ENCODE peak calls at places on chromosomes 16 and 17, in four cellular contexts. One of them, this sample, is unnamed.

GRCh38 chr17:57004944-57005579 is 27.1 kb downstream of the SCPEP1 start:
- DNase-seq in body of pancreas: no peak
- DNase-seq in pancreas: peak; percentile 18
- DNase-seq in Panc1: no peak
- DNase-seq in this sample: no peak

GRCh38 chr17:57442914-57443571 is 186.7 kb downstream of the MSI2 start:
- DNase-seq in body of pancreas: no peak
- DNase-seq in pancreas: no peak
- DNase-seq in Panc1: no peak
- DNase-seq in this sample: no peak

GRCh38 chr17:909642-910323 is 69.8 kb downstream of the NXN start:
- DNase-seq in pancreas: no peak
- DNase-seq in body of pancreas: no peak
- DNase-seq in Panc1: no peak
- DNase-seq in this sample: no peak

GRCh38 chr17:29617125-29617480 is 5.6 kb downstream of the CORO6 start:
- DNase-seq in Panc1: no peak
- DNase-seq in body of pancreas: peak; percentile 69
- DNase-seq in pancreas: peak; percentile 71
- DNase-seq in this sample: no peak

GRCh38 chr17:33436321-33436720 is 143.2 kb upstream of the ASIC2 start:
- DNase-seq in Panc1: no peak
- DNase-seq in pancreas: no peak
- DNase-seq in body of pancreas: no peak
- DNase-seq in this sample: no peak

GRCh38 chr16:17589898-17590297 is 119.1 kb upstream of the XYLT1 start:
- DNase-seq in Panc1: no peak
- DNase-seq in body of pancreas: no peak
- DNase-seq in pancreas: no peak
- DNase-seq in this sample: no peak

GRCh38 chr17:4485676-4486646 is 12.7 kb upstream of the SPNS2 start:
- DNase-seq in Panc1: no peak
- DNase-seq in pancreas: no peak
- DNase-seq in body of pancreas: no peak
- DNase-seq in this sample: no peak

GRCh38 chr16:68131813-68132706 is 46.9 kb downstream of the NFATC3 start:
- DNase-seq in pancreas: no peak
- DNase-seq in Panc1: no peak
- DNase-seq in body of pancreas: no peak
- DNase-seq in this sample: no peak

GRCh38 chr17:17900615-17901520 is 64.1 kb upstream of the SREBF1 start:
- DNase-seq in body of pancreas: peak; percentile 81
- DNase-seq in pancreas: peak; percentile 74
- DNase-seq in Panc1: no peak
- DNase-seq in this sample: peak; percentile 88

GRCh38 chr16:68113765-68114240 is 28.6 kb downstream of the NFATC3 start:
- DNase-seq in Panc1: no peak
- DNase-seq in body of pancreas: no peak
- DNase-seq in pancreas: no peak
- DNase-seq in this sample: no peak

GRCh38 chr16:2486645-2487516 is 12.0 kb downstream of the TBC1D24 start:
- DNase-seq in pancreas: peak; percentile 60
- DNase-seq in body of pancreas: peak; percentile 72
- DNase-seq in Panc1: no peak
- DNase-seq in this sample: no peak

GRCh38 chr17:82740906-82741759 is 5.7 kb downstream of the FN3K start:
- DNase-seq in Panc1: no peak
- DNase-seq in body of pancreas: no peak
- DNase-seq in pancreas: no peak
- DNase-seq in this sample: no peak

GRCh38 chr17:21193031-21193430 is 20.9 kb downstream of the TMEM11 start:
- DNase-seq in body of pancreas: no peak
- DNase-seq in pancreas: no peak
- DNase-seq in Panc1: no peak
- DNase-seq in this sample: no peak

GRCh38 chr17:39581071-39581831 is 26.5 kb downstream of the NEUROD2 start:
- DNase-seq in body of pancreas: no peak
- DNase-seq in Panc1: no peak
- DNase-seq in pancreas: no peak
- DNase-seq in this sample: no peak

GRCh38 chr16:81779540-81780320 is 639 bp downstream of the PLCG2 start:
- DNase-seq in body of pancreas: peak; percentile 27
- DNase-seq in pancreas: peak; percentile 26
- DNase-seq in Panc1: no peak
- DNase-seq in this sample: peak; percentile 27

GRCh38 chr16:49213594-49213993 is 68.0 kb downstream of the CBLN1 start:
- DNase-seq in Panc1: no peak
- DNase-seq in pancreas: no peak
- DNase-seq in body of pancreas: no peak
- DNase-seq in this sample: no peak

GRCh38 chr16:55136356-55136755 is 187.6 kb upstream of the IRX6 start:
- DNase-seq in pancreas: no peak
- DNase-seq in Panc1: no peak
- DNase-seq in body of pancreas: no peak
- DNase-seq in this sample: no peak

GRCh38 chr17:18377437-18378204 is at the start of gene EVPLL:
- DNase-seq in body of pancreas: no peak
- DNase-seq in pancreas: no peak
- DNase-seq in Panc1: no peak
- DNase-seq in this sample: peak; percentile 72

GRCh38 chr17:72699566-72699965 is 392.9 kb downstream of the SLC39A11 start:
- DNase-seq in Panc1: no peak
- DNase-seq in pancreas: no peak
- DNase-seq in body of pancreas: no peak
- DNase-seq in this sample: no peak

GRCh38 chr17:42670199-42670924 is 6.4 kb downstream of the PLEKHH3 start:
- DNase-seq in body of pancreas: no peak
- DNase-seq in Panc1: no peak
- DNase-seq in pancreas: peak; percentile 41
- DNase-seq in this sample: no peak

GRCh38 chr16:84308120-84308519 is 13.4 kb downstream of the WFDC1 start:
- DNase-seq in body of pancreas: peak; percentile 24
- DNase-seq in Panc1: no peak
- DNase-seq in pancreas: no peak
- DNase-seq in this sample: peak; percentile 58

GRCh38 chr17:76707985-76708807 is 2.6 kb downstream of the MXRA7 start:
- DNase-seq in Panc1: no peak
- DNase-seq in pancreas: no peak
- DNase-seq in body of pancreas: no peak
- DNase-seq in this sample: peak; percentile 51

GRCh38 chr17:19331134-19331533 is 31.4 kb downstream of the B9D1 start:
- DNase-seq in body of pancreas: no peak
- DNase-seq in Panc1: no peak
- DNase-seq in pancreas: no peak
- DNase-seq in this sample: no peak

GRCh38 chr16:79563919-79564318 is 36.6 kb downstream of the MAF start:
- DNase-seq in pancreas: no peak
- DNase-seq in body of pancreas: no peak
- DNase-seq in Panc1: no peak
- DNase-seq in this sample: no peak

GRCh38 chr17:29941334-29941733 is at the start of gene EFCAB5:
- DNase-seq in Panc1: no peak
- DNase-seq in body of pancreas: no peak
- DNase-seq in pancreas: no peak
- DNase-seq in this sample: no peak

GRCh38 chr16:81996664-81997529 is 14.4 kb downstream of the SDR42E1 start:
- DNase-seq in pancreas: no peak
- DNase-seq in Panc1: no peak
- DNase-seq in body of pancreas: no peak
- DNase-seq in this sample: no peak

GRCh38 chr17:55763856-55764255 is 13.0 kb downstream of the PCTP start:
- DNase-seq in Panc1: no peak
- DNase-seq in pancreas: no peak
- DNase-seq in body of pancreas: no peak
- DNase-seq in this sample: no peak

GRCh38 chr16:46629331-46629843 is 8.2 kb upstream of the SHCBP1 start:
- DNase-seq in Panc1: no peak
- DNase-seq in body of pancreas: no peak
- DNase-seq in pancreas: no peak
- DNase-seq in this sample: no peak

GRCh38 chr17:30819941-30820705 is 4.4 kb downstream of the CRLF3 start:
- DNase-seq in body of pancreas: no peak
- DNase-seq in Panc1: no peak
- DNase-seq in pancreas: no peak
- DNase-seq in this sample: no peak

GRCh38 chr17:77869041-77869595 is 89.4 kb upstream of the TNRC6C start:
- DNase-seq in Panc1: no peak
- DNase-seq in body of pancreas: no peak
- DNase-seq in pancreas: no peak
- DNase-seq in this sample: no peak
- H3K27ac ChIP-seq in Panc1: no peak overlapping the region
- H3K27ac ChIP-seq in body of pancreas: no peak overlapping the region
- H3K27ac ChIP-seq in pancreas: no peak overlapping the region
- H3K27ac ChIP-seq in this sample: no peak overlapping the region

GRCh38 chr17:61392679-61393078 is 7.0 kb upstream of the TBX2 start:
- DNase-seq in Panc1: no peak
- DNase-seq in body of pancreas: no peak
- DNase-seq in pancreas: no peak
- DNase-seq in this sample: no peak

GRCh38 chr17:61391595-61392291 is 7.9 kb upstream of the TBX2 start:
- DNase-seq in Panc1: no peak
- DNase-seq in body of pancreas: no peak
- DNase-seq in pancreas: no peak
- DNase-seq in this sample: no peak

GRCh38 chr17:61393904-61394629 is 5.6 kb upstream of the TBX2 start:
- DNase-seq in body of pancreas: no peak
- DNase-seq in pancreas: no peak
- DNase-seq in Panc1: no peak
- DNase-seq in this sample: peak; percentile 51

GRCh38 chr17:61394630-61395408 is 4.8 kb upstream of the TBX2 start:
- DNase-seq in Panc1: no peak
- DNase-seq in pancreas: no peak
- DNase-seq in body of pancreas: no peak
- DNase-seq in this sample: no peak

DNA sequence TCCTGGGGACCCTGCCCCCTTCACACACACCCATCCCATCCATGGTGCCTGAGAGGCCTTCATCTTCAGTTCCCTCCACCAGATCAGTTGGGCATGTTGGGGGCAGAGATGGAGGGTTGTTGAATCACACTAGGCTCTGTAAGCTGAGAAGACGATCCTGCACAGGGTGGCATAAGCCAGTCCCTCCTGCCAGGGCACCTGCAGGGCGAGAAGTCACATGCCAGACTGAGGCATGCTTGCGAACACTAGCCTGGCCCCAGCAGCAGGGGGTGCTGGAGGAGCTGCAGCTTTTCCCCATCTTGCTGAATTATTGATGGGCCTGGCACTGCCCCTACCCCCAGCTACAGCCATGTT is 6.1 kb upstream of the TBX2 start:
- DNase-seq in body of pancreas: no peak
- DNase-seq in Panc1: no peak
- DNase-seq in pancreas: no peak
- DNase-seq in this sample: no peak
- TF ChIP-seq CTCF in body of pancreas: no peak
- TF ChIP-seq CTCF in Panc1: peak; percentile 66
- TF ChIP-seq CTCF in pancreas: no peak
- TF ChIP-seq CTCF in this sample: peak; percentile 17

DNA sequence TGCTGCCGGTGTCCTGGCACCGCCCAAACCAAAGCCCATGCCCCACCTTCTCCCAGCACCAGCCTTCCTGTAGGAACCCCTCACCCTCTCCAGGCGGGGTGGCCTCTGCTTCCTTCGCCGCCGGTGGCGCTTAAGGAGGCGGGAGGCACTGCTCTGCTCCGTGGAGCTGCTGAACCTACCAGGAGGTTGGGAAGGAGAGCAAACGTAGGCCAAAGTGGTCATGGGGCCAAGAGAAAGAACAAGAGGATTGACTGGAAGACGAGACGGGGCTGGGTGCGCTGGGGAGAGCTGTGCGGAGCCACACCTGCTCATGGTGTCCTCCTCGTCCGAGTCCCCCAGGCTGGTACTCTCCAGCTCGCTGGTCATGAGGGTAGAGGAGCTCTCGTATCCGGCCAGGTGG is 4.8 kb downstream of the DVL2 start:
- DNase-seq in Panc1: no peak
- DNase-seq in body of pancreas: no peak
- DNase-seq in pancreas: no peak
- DNase-seq in this sample: no peak
- H3K27ac ChIP-seq in Panc1: no peak overlapping the region
- H3K27ac ChIP-seq in body of pancreas: no peak overlapping the region
- H3K27ac ChIP-seq in pancreas: no peak overlapping the region
- H3K27ac ChIP-seq in this sample: no peak overlapping the region

GRCh38 chr16:88533381-88533831 is 36.8 kb upstream of the ZC3H18 start:
- DNase-seq in Panc1: no peak
- DNase-seq in pancreas: peak; percentile 17
- DNase-seq in body of pancreas: no peak
- DNase-seq in this sample: no peak

GRCh38 chr16:88532434-88533241 is 37.6 kb upstream of the ZC3H18 start:
- DNase-seq in pancreas: peak; percentile 20
- DNase-seq in body of pancreas: no peak
- DNase-seq in Panc1: no peak
- DNase-seq in this sample: peak; percentile 26

GRCh38 chr16:88534731-88535141 is 35.5 kb upstream of the ZC3H18 start:
- DNase-seq in body of pancreas: no peak
- DNase-seq in pancreas: no peak
- DNase-seq in Panc1: no peak
- DNase-seq in this sample: no peak

GRCh38 chr16:88535181-88535856 is 34.9 kb upstream of the ZC3H18 start:
- DNase-seq in pancreas: no peak
- DNase-seq in Panc1: no peak
- DNase-seq in body of pancreas: no peak
- DNase-seq in this sample: no peak

GRCh38 chr16:88533945-88534641 is 36.1 kb upstream of the ZC3H18 start:
- DNase-seq in pancreas: peak; percentile 27
- DNase-seq in body of pancreas: no peak
- DNase-seq in Panc1: no peak
- DNase-seq in this sample: peak; percentile 77
- TF ChIP-seq CTCF in pancreas: no peak
- TF ChIP-seq CTCF in body of pancreas: no peak
- TF ChIP-seq CTCF in Panc1: no peak
- TF ChIP-seq CTCF in this sample: no peak

This sample was measured in heart left ventricle.